ENCODE peak calls at places on chromosomes 5 and 9, in ten cellular contexts. C, Y, Q, D, A, W, J, E, M and V are unnamed samples. For H3K36me3, the result is how much of the 10 kb centered on the place peaks cover.

GRCh38 chr5:150001660-150002493 is 1.3 kb downstream of the HMGXB3 start:
- DNase-seq in J (no peak), M (peak), W (no peak), Q (peak), A (no peak), E (peak), D (peak), Y (peak), C (no peak), V (no peak)

GRCh38 chr5:132987531-132988408 is 24.3 kb upstream of the AFF4 start:
- DNase-seq in Y (no peak), J (no peak), W (no peak), E (no peak), D (no peak), A (peak), C (no peak), M (no peak), Q (no peak), V (no peak)

GRCh38 chr9:19969721-19970120 is 180.9 kb upstream of the SLC24A2 start:
- DNase-seq in E (no peak), W (no peak), A (no peak), Y (no peak), M (no peak), Q (no peak), D (peak), C (no peak), J (no peak), V (no peak)

GRCh38 chr5:21806943-21807342 is 1046.2 kb downstream of the CDH12 start:
- DNase-seq in M (no peak), E (peak), Q (peak), C (no peak), A (no peak), D (peak), J (no peak), Y (peak), W (no peak), V (no peak)

GRCh38 chr5:154220625-154221024 is 30.1 kb downstream of the GALNT10 start:
- DNase-seq in Y (peak), M (no peak), D (peak), E (peak), C (no peak), Q (peak), W (no peak), J (no peak), A (no peak), V (peak)

GRCh38 chr9:119003882-119004617 is 365.2 kb downstream of the BRINP1 start:
- DNase-seq in M (no peak), C (no peak), Y (no peak), Q (no peak), D (no peak), W (no peak), E (no peak), J (no peak), A (no peak), V (no peak)

GRCh38 chr5:132469380-132470372 is 20.9 kb downstream of the IRF1 start:
- DNase-seq in C (no peak), Q (no peak), Y (peak), M (no peak), J (no peak), D (no peak), A (no peak), W (no peak), E (peak), V (no peak)

GRCh38 chr5:135365281-135365680 is 33.8 kb downstream of the MACROH2A1 start:
- DNase-seq in E (no peak), C (no peak), Q (no peak), A (no peak), W (no peak), Y (no peak), M (no peak), J (no peak), D (no peak), V (no peak)

GRCh38 chr9:134301387-134302129 is 24.7 kb upstream of the RXRA start:
- DNase-seq in Q (no peak), C (no peak), J (peak), Y (no peak), W (peak), D (peak), M (no peak), A (no peak), E (no peak), V (peak)

GRCh38 chr5:74240783-74241750 is 399.5 kb downstream of the ENC1 start:
- DNase-seq in M (no peak), E (no peak), Q (no peak), C (no peak), D (peak), W (no peak), A (no peak), Y (no peak), J (no peak), V (no peak)

GRCh38 chr5:175517824-175518450 is 39.6 kb downstream of the SFXN1 start:
- DNase-seq in A (no peak), W (no peak), J (no peak), Q (peak), D (peak), C (no peak), M (no peak), E (peak), Y (peak), V (peak)

GRCh38 chr5:75412111-75412990 is 75.3 kb downstream of the HMGCR start:
- DNase-seq in W (no peak), C (no peak), E (peak), D (no peak), M (no peak), Q (no peak), J (no peak), Y (peak), A (no peak), V (peak)

GRCh38 chr5:154972476-154973080 is 31.7 kb downstream of the MRPL22 start:
- DNase-seq in D (peak), A (no peak), J (no peak), Y (peak), C (no peak), Q (peak), E (peak), W (no peak), M (peak), V (no peak)

GRCh38 chr5:76556511-76557221 is 66.5 kb downstream of the F2RL2 start:
- DNase-seq in C (no peak), Q (no peak), W (no peak), A (no peak), D (no peak), Y (no peak), E (no peak), M (no peak), J (no peak), V (no peak)

GRCh38 chr5:41968153-41968723 is 43.2 kb downstream of the FBXO4 start:
- DNase-seq in Q (no peak), C (no peak), M (no peak), Y (no peak), J (no peak), E (no peak), A (no peak), W (no peak), D (no peak), V (no peak)

GRCh38 chr5:72558383-72558782 is 51.2 kb upstream of the ZNF366 start:
- DNase-seq in C (no peak), W (no peak), E (no peak), M (no peak), Y (peak), Q (no peak), J (no peak), D (no peak), A (no peak), V (no peak)

GRCh38 chr5:173663810-173664526 is 47.5 kb upstream of the BOD1 start:
- DNase-seq in M (no peak), A (no peak), D (no peak), Y (no peak), J (peak), W (peak), C (no peak), E (no peak), Q (peak), V (no peak)

GRCh38 chr9:70044450-70045307 is 1.0 kb downstream of the MAMDC2 start:
- DNase-seq in W (peak), Y (peak), M (peak), E (peak), C (no peak), J (peak), D (peak), Q (peak), A (no peak), V (no peak)

GRCh38 chr9:83920942-83921707 is at the start of gene KIF27:
- DNase-seq in E (peak), J (peak), W (peak), A (peak), Y (peak), M (peak), D (peak), Q (peak), C (peak), V (peak)

GRCh38 chr9:85484235-85484634 is 257.5 kb downstream of the AGTPBP1 start:
- DNase-seq in J (no peak), A (no peak), E (no peak), W (no peak), Y (no peak), Q (no peak), D (peak), C (no peak), M (no peak), V (no peak)

GRCh38 chr5:93583525-93583798 is 440 bp downstream of the NR2F1 start:
- DNase-seq in Y (no peak), D (no peak), A (no peak), J (no peak), E (peak), M (no peak), Q (no peak), C (no peak), W (no peak), V (no peak)

GRCh38 chr5:177542816-177543472 is 11.4 kb downstream of the FAM193B start:
- DNase-seq in Q (no peak), M (peak), W (no peak), A (no peak), E (no peak), Y (no peak), J (no peak), C (no peak), D (no peak), V (no peak)

GRCh38 chr5:134543820-134544692 is 18.6 kb downstream of the JADE2 start:
- DNase-seq in J (peak), Q (no peak), E (no peak), C (no peak), M (no peak), A (no peak), Y (no peak), W (peak), D (no peak), V (no peak)

GRCh38 chr9:90827181-90827866 is 25.7 kb downstream of the SYK start:
- DNase-seq in J (no peak), Y (no peak), Q (no peak), M (no peak), D (no peak), W (no peak), A (peak), C (no peak), E (no peak), V (no peak)

GRCh38 chr9:99634185-99634584 is 187.5 kb upstream of the NR4A3 start:
- DNase-seq in D (no peak), A (no peak), Y (no peak), C (no peak), M (no peak), Q (no peak), J (no peak), W (no peak), E (no peak), V (no peak)

GRCh38 chr9:135619599-135619886 is 19.8 kb downstream of the GLT6D1 start:
- DNase-seq in Q (no peak), D (no peak), E (no peak), W (no peak), M (no peak), J (no peak), Y (no peak), C (no peak), A (no peak), V (no peak)

GRCh38 chr9:109122726-109123621 is 3.2 kb upstream of the TMEM245 start:
- DNase-seq in M (no peak), Y (no peak), W (no peak), E (no peak), J (no peak), C (no peak), Q (no peak), A (no peak), D (no peak), V (no peak)

GRCh38 chr5:11047625-11048024 is 286.6 kb upstream of the DAP start:
- DNase-seq in W (no peak), Y (no peak), M (no peak), A (no peak), E (no peak), J (no peak), D (no peak), Q (no peak), C (no peak), V (no peak)

GRCh38 chr9:124320062-124320973 is 62.6 kb downstream of the NEK6 start:
- DNase-seq in Y (peak), Q (peak), D (peak), A (peak), C (peak), M (peak), E (peak), W (peak), J (peak), V (no peak)

GRCh38 chr5:96388186-96388585 is 44.9 kb downstream of the PCSK1 start:
- DNase-seq in Q (peak), M (no peak), W (no peak), Y (peak), J (no peak), D (no peak), E (peak), A (no peak), C (no peak), V (no peak)

GRCh38 chr9:134852906-134853654 is 27.5 kb upstream of the FCN2 start:
- DNase-seq in D (no peak), Y (no peak), M (no peak), A (no peak), E (no peak), J (no peak), C (no peak), Q (no peak), W (no peak), V (no peak)

GRCh38 chr5:180785151-180785781 is 17.3 kb downstream of the MGAT1 start:
- DNase-seq in A (no peak), Y (peak), C (no peak), J (no peak), E (peak), D (peak), W (no peak), M (no peak), Q (peak), V (no peak)

GRCh38 chr9:34591091-34591910 is 1.8 kb upstream of the CNTFR start:
- DNase-seq in C (peak), W (peak), A (peak), Y (peak), M (peak), E (peak), Q (peak), D (peak), J (peak), V (no peak)

GRCh38 chr5:14960120-14960462 is 88.5 kb upstream of the ANKH start:
- DNase-seq in J (no peak), E (no peak), Q (no peak), D (no peak), A (no peak), W (no peak), Y (no peak), M (no peak), C (no peak), V (no peak)

GRCh38 chr5:154411338-154411737 is 34.5 kb upstream of the SAP30L start:
- DNase-seq in Q (no peak), Y (no peak), C (no peak), A (no peak), D (no peak), M (no peak), E (no peak), J (no peak), W (no peak), V (no peak)

GRCh38 chr5:82354543-82354942 is 76.4 kb upstream of the RPS23 start:
- DNase-seq in E (no peak), J (no peak), M (no peak), C (no peak), A (no peak), W (no peak), Q (no peak), Y (no peak), D (no peak), V (no peak)
- H3K36me3 ChIP-seq in E (under half), J (under half), M (under half), C (under half), A (under half), W (under half), Q (under half), Y (under half), D (under half), V (under half)

GRCh38 chr5:160441352-160441781 is 19.7 kb downstream of the PTTG1 start:
- DNase-seq in M (no peak), D (peak), C (no peak), W (no peak), A (no peak), Y (no peak), J (no peak), E (peak), Q (no peak), V (no peak)

GRCh38 chr5:160438316-160439204 is 16.9 kb downstream of the PTTG1 start:
- DNase-seq in D (peak), E (peak), C (no peak), Q (peak), W (no peak), M (peak), A (no peak), J (no peak), Y (peak), V (no peak)

GRCh38 chr5:160436017-160436416 is 14.4 kb downstream of the PTTG1 start:
- DNase-seq in E (no peak), A (no peak), W (no peak), D (no peak), Q (no peak), J (no peak), Y (no peak), M (no peak), C (no peak), V (no peak)

GRCh38 chr5:160442824-160443431 is 21.3 kb downstream of the PTTG1 start:
- DNase-seq in C (no peak), A (no peak), E (no peak), W (no peak), D (no peak), J (no peak), M (no peak), Q (no peak), Y (no peak), V (no peak)

GRCh38 chr5:160439205-160439600 is 17.5 kb downstream of the PTTG1 start:
- DNase-seq in C (peak), M (peak), Y (peak), Q (peak), W (peak), D (peak), A (peak), E (peak), J (peak), V (no peak)
- TF ChIP-seq CTCF in C (peak), M (peak), Y (peak), Q (peak), W (peak), D (peak), A (peak), E (peak), J (peak), V (peak)

GRCh38 chr9:131649646-131650045 is 90.2 kb downstream of the RAPGEF1 start:
- DNase-seq in A (no peak), M (no peak), J (no peak), C (no peak), Y (no peak), D (no peak), Q (no peak), W (no peak), E (no peak), V (no peak)

GRCh38 chr9:131654857-131655577 is 84.9 kb downstream of the RAPGEF1 start:
- DNase-seq in J (no peak), M (no peak), D (no peak), Q (no peak), C (no peak), E (no peak), A (no peak), Y (no peak), W (no peak), V (no peak)

GRCh38 chr9:131650254-131650653 is 89.6 kb downstream of the RAPGEF1 start:
- DNase-seq in Q (no peak), W (no peak), J (peak), A (peak), M (no peak), C (no peak), Y (peak), D (peak), E (peak), V (no peak)

GRCh38 chr9:131651599-131651998 is 88.3 kb downstream of the RAPGEF1 start:
- DNase-seq in Q (no peak), D (peak), M (no peak), J (no peak), C (no peak), A (no peak), E (peak), W (no peak), Y (peak), V (no peak)

GRCh38 chr9:131651160-131651559 is 88.7 kb downstream of the RAPGEF1 start:
- DNase-seq in W (no peak), D (no peak), C (no peak), A (no peak), E (no peak), Y (no peak), M (no peak), Q (no peak), J (no peak), V (no peak)
- H3K36me3 ChIP-seq in W (under half), D (under half), C (under half), A (under half), E (under half), Y (under half), M (under half), Q (under half), J (under half), V (under half)

GRCh38 chr9:8447618-8448017 is 648.0 kb upstream of the DMAC1 start:
- DNase-seq in Y (no peak), D (no peak), E (no peak), Q (no peak), M (no peak), A (no peak), J (no peak), C (no peak), W (no peak), V (no peak)
- TF ChIP-seq CTCF in Y (no peak), D (no peak), E (no peak), Q (no peak), M (no peak), A (no peak), J (no peak), C (no peak), W (no peak), V (no peak)

DNA sequence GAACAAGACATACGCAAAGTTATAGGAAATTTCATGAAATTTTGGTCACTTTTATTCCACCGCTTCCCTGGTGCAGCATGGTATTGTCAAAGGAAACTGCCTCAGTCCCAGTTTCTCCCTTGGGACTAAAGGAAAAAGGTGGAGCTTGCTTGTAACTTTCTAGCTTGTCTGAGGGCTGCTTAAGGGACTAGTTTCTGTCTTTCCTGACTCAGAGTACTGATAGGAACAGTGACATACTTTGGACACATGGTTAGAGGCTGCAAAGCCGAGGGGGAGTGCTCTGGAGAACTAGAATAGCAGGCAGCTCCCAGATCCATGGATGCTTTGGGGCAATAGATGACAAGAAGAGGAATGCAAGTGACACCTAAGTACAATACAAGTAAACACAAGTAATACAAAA is 136.7 kb downstream of the CDC42SE2 start:
- DNase-seq in D (no peak), A (no peak), C (no peak), Y (no peak), M (no peak), E (no peak), Q (no peak), J (no peak), W (no peak), V (no peak)
- H3K36me3 ChIP-seq in D (under half), A (under half), C (under half), Y (under half), M (under half), E (under half), Q (under half), J (under half), W (half or more), V (under half)

GRCh38 chr5:170836226-170836625 is 25.6 kb upstream of the RANBP17 start:
- DNase-seq in Q (no peak), Y (no peak), C (no peak), M (no peak), D (no peak), J (no peak), E (no peak), A (no peak), W (no peak), V (no peak)

GRCh38 chr5:170832241-170832640 is 29.6 kb upstream of the RANBP17 start:
- DNase-seq in W (no peak), D (no peak), Q (no peak), M (peak), Y (no peak), C (no peak), A (no peak), E (no peak), J (no peak), V (no peak)
- TF ChIP-seq CTCF in W (no peak), D (no peak), Q (no peak), M (no peak), Y (no peak), C (no peak), A (no peak), E (no peak), J (no peak), V (no peak)

DNA sequence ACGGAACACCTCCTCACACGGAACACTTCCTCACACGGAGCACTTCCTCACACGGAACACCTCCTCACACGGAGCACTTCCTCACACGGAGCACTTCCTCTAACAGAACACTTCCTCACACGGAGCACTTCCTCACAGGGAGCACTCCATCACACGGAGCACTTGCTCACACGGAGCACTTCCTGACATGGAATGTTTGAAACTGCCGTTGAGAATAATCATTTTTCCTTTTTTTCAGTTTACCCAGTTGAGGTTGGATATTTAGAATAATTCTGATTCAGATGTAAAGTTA is 13.5 kb downstream of the POMT1 start:
- DNase-seq in E (no peak), C (no peak), W (no peak), D (no peak), A (no peak), Q (no peak), J (no peak), M (no peak), Y (no peak), V (no peak)
- H3K36me3 ChIP-seq in E (half or more), C (under half), W (half or more), D (under half), A (half or more), Q (half or more), J (under half), M (under half), Y (under half), V (under half)

DNA sequence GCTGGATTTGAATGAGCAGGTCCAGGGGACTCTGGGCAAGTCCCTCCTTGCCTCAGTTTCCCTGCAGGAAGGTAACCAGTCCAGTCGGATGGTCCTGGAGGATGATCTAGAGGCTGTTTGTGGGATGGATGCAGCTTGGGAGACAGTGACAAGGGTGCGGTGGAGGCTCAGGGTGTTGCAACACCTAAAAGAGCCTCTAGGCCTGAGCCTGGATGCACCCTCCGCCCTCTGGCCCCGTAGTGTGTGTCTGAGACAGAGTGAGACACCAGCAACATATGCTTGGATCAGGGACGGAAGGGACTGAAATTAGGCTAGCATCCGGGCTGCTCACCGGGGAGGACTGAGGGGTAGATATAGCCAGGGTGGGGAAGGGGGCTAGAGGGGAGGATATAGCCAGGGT is 1.1 kb downstream of the CRAT start:
- DNase-seq in M (peak), Y (peak), W (no peak), A (peak), E (no peak), C (peak), D (peak), J (peak), Q (no peak), V (no peak)
- TF ChIP-seq CTCF in M (no peak), Y (no peak), W (no peak), A (no peak), E (no peak), C (no peak), D (no peak), J (no peak), Q (no peak), V (no peak)